ENCODE peak calls at places on chromosome 21, in four cellular contexts. N is A549, M is GM12878, E is HepG2. O is an unnamed sample.
A peak's percentile ranks its signal among the peaks of the same experiment; 100 is the strongest.

GRCh38 chr21:45363921-45364463 is 41.0 kb upstream of the COL18A1 start:
- DNase-seq in N (peak; percentile 86), M (peak; percentile 8), E (peak; percentile 82), O (no peak)

GRCh38 chr21:23026878-23027277 is 2028.7 kb downstream of the NCAM2 start:
- DNase-seq in N (no peak), M (no peak), E (no peak), O (no peak)

GRCh38 chr21:36550761-36551160 is 70.8 kb upstream of the CLDN14 start:
- DNase-seq in N (no peak), M (no peak), E (no peak), O (no peak)

GRCh38 chr21:33219961-33220360 is 9.8 kb upstream of the IFNAR2 start:
- DNase-seq in N (no peak), M (no peak), E (no peak), O (no peak)

GRCh38 chr21:26169611-26170470 is 729 bp downstream of the APP start:
- DNase-seq in N (peak; percentile 22), M (no peak), E (no peak), O (peak; percentile 83)

GRCh38 chr21:41112740-41113692 is 54.9 kb upstream of the BACE2 start:
- DNase-seq in N (no peak), M (no peak), E (no peak), O (peak; percentile 23)

GRCh38 chr21:26007911-26008579 is 162.5 kb downstream of the APP start:
- DNase-seq in N (no peak), M (no peak), E (no peak), O (no peak)

GRCh38 chr21:25400427-25400826 is 206.9 kb downstream of the MRPL39 start:
- DNase-seq in N (no peak), M (no peak), E (no peak), O (no peak)

GRCh38 chr21:21084179-21084578 is 86.0 kb downstream of the NCAM2 start:
- DNase-seq in N (no peak), M (no peak), E (no peak), O (no peak)

DNA sequence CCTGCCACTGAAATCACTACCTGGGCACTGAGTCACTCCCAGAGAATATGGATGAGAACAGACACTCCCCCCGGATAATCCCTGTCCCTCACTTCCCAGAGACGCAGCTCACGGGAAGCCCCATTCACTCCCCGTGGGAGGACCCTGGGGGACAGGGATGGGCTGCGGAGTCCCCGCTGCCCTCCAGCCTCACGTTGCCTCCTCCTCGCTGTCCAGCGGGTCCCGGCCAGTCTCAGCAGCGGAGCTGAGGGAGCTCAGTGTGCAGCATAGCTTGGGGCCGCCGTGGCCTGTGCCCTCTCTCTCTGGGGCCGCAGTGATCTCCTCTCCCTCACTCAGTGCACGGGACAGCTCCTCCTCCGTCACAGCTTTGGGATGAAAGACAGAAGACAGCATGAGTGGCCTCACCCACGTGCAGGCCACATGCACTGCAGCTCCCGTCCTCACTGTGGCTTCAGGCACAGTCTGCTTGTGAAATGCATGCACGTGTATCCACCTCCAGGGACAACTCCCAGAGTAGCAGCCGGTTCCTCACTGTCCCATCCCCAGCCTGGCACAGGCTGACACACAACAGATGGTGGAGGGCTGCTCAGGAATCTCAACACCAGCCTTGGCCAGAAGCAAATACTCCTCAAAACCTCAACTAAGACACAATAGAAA is 7.4 kb downstream of the CFAP410 start:
- DNase-seq in N (no peak), M (no peak), E (no peak), O (no peak)
- TF ChIP-seq PBX3 in N (no peak), M (no peak), E (no peak), O (no peak)

GRCh38 chr21:31201548-31201947 is 142.5 kb downstream of the TIAM1 start:
- DNase-seq in N (no peak), M (peak; percentile 35), E (no peak), O (no peak)

GRCh38 chr21:31201144-31201543 is 142.9 kb downstream of the TIAM1 start:
- DNase-seq in N (no peak), M (no peak), E (no peak), O (no peak)

GRCh38 chr21:31205412-31205811 is 138.6 kb downstream of the TIAM1 start:
- DNase-seq in N (no peak), M (no peak), E (no peak), O (no peak)

GRCh38 chr21:31204801-31205200 is 139.3 kb downstream of the TIAM1 start:
- DNase-seq in N (no peak), M (no peak), E (no peak), O (peak; percentile 38)

DNA sequence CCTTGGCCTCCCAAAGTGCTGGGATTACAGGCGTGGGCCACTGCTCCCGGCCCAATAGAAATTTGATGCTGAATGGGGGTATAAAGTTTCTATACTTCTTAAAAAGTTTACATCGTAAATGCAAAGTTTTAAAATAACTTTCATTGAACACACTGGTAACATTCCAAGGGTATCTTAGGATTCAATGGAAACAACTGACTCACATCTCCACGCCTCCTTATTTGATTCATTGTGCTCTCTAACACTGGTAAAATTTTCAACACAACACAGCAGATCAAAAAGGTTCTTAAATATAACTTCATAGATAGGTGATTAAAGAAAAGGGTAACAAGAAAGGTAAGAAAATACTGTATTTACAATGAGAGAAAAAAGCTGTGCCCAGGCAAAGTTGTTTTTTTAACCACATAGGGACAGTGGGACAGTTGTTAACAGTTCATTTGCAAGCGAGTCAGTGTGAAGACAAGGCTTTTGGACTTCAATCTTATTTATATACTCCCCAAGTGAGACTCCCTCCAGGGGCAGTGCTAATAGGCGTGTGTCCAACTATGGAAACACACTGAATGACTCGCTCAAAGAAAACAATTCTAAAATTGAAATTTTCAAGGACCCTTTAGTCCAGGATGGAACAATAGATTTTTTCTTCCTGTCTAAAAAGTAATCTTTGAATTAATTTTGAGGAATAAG is 140.5 kb downstream of the TIAM1 start:
- DNase-seq in N (no peak), M (no peak), E (no peak), O (no peak)
- TF ChIP-seq PBX3 in N (no peak), M (no peak), E (no peak), O (no peak)

DNA sequence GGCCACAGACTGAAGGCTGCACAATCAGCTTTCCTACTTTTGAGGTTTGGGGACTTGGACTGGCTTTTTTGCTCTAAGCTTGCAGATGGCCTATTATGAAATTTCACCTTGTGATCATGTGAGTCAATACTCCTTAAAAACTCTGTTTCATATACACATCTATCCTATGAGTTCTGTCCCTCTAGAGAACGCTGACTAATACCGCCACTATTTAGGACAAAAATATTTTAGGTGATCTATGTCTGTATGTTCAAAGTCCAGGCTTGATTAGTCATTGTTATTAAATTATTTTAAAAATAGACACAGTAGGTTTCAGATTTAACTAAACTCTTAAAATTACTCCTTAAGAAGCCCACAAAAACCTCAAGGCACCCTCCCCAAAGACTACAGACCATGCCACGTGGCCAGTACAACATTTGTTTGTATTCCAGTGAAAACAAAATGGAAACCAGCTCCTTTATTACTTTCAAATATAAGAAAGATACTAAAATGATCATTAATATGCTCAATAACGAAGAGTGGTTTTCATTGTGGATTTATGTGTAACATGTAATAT is 63.1 kb downstream of the TMPRSS15 start:
- DNase-seq in N (no peak), M (no peak), E (no peak), O (no peak)
- TF ChIP-seq PBX3 in N (no peak), M (no peak), E (no peak), O (no peak)

DNA sequence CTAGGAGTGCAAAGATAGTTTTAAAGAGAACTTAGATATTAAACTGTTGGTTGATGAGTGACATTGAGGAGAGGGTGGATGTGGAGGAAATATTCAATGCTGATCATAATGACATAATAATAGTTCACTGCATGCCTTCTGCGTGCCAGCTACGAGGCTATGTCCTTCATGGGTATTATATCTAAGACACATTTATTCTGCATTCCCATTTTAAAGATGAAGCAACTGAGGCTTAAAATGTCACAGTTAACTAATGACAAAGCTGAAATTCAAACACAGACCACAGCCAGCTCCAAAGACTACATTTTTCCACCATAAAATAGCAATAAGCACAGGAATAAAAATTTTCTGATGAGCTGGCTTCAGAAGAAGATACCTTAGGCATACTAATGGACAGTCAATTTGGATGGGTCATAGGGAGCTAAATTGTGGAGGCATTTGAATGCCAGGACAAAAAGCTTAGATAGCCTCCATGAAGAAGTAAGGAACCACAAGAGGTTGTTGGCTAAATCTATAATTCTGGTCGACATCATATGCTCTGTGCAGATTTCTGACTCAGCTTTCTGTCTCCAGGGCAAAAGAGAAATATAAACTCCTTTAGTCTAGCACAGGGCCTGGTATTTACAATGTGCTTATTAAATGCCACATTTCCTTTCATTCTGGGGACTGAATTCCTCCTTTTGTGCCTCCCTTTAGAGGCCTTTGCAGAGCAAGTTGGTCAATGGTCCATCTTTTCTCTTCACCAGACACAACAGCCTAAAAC is 71.2 kb upstream of the NRIP1 start:
- DNase-seq in N (no peak), M (no peak), E (no peak), O (no peak)
- TF ChIP-seq PBX3 in N (no peak), M (no peak), E (no peak), O (no peak)

GRCh38 chr21:31665397-31665796 is 5.9 kb downstream of the SOD1 start:
- DNase-seq in N (no peak), M (no peak), E (peak; percentile 20), O (no peak)
- TF ChIP-seq PBX3 in N (no peak), M (no peak), E (no peak), O (no peak)

DNA sequence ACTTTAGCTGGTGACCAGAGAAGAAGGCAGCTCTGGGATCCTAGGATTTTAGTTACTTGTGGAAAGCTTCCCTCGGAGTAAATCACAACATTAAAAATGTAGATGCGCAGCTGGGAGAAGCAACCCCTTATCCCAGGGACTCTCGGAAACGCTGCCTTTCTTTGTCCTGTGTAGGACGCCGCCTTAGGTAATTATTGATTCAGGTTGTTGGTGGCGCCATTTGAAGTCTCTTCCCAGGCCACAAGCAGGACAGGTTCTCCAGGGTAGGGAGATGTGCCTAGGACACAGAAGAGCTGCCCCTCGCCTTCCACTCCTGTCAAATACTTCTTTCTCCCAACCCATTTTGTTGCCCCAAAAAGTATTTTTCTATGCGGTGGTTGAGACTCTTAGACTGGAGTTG is 10.3 kb downstream of the SLC37A1 start:
- DNase-seq in N (no peak), M (no peak), E (no peak), O (no peak)
- TF ChIP-seq PBX3 in N (no peak), M (no peak), E (no peak), O (no peak)